ENCODE peak calls at places on chromosomes 11 and 22, in four cellular contexts. Y, O, L and Z are unnamed samples.

GRCh38 chr22:39913886-39914285 is 13.0 kb downstream of the GRAP2 start:
- DNase-seq in Y (no peak), O (no peak), L (no peak), Z (no peak)

GRCh38 chr11:133951484-133952198 is 5.1 kb downstream of the IGSF9B start:
- DNase-seq in Y (no peak), O (peak), L (no peak), Z (no peak)

GRCh38 chr22:24091551-24092420 is 80.7 kb downstream of the CABIN1 start:
- DNase-seq in Y (no peak), O (no peak), L (no peak), Z (no peak)

GRCh38 chr11:34380696-34381095 is 22.9 kb upstream of the ABTB2 start:
- DNase-seq in Y (peak), O (no peak), L (no peak), Z (no peak)

GRCh38 chr22:40196628-40197027 is 18.9 kb downstream of the TNRC6B start:
- DNase-seq in Y (peak), O (peak), L (no peak), Z (no peak)

GRCh38 chr11:84089072-84090057 is 803.2 kb upstream of the CCDC90B start:
- DNase-seq in Y (no peak), O (peak), L (no peak), Z (no peak)

GRCh38 chr11:12868315-12869073 is 140.6 kb upstream of the RASSF10 start:
- DNase-seq in Y (peak), O (peak), L (no peak), Z (no peak)

GRCh38 chr22:41768420-41768819 is 32.1 kb upstream of the CCDC134 start:
- DNase-seq in Y (peak), O (peak), L (no peak), Z (no peak)

GRCh38 chr11:70608568-70609314 is 210.4 kb downstream of the CTTN start:
- DNase-seq in Y (peak), O (peak), L (no peak), Z (no peak)

GRCh38 chr11:115886111-115886733 is 382.0 kb upstream of the CADM1 start:
- DNase-seq in Y (no peak), O (no peak), L (no peak), Z (no peak)

GRCh38 chr11:100619484-100619883 is 67.6 kb upstream of the ARHGAP42 start:
- DNase-seq in Y (peak), O (peak), L (no peak), Z (no peak)

GRCh38 chr11:1908579-1908978 is 10.9 kb upstream of the TNNT3 start:
- DNase-seq in Y (no peak), O (peak), L (no peak), Z (no peak)

GRCh38 chr22:20582171-20582511 is 74.7 kb downstream of the MED15 start:
- DNase-seq in Y (no peak), O (no peak), L (no peak), Z (no peak)

GRCh38 chr11:70931430-70931829 is 320.9 kb downstream of the SHANK2 start:
- DNase-seq in Y (no peak), O (no peak), L (no peak), Z (no peak)

GRCh38 chr22:26942301-26942927 is 285.0 kb downstream of the MIAT start:
- DNase-seq in Y (no peak), O (no peak), L (no peak), Z (no peak)
- TF ChIP-seq CTCF in Y (no peak), O (no peak), L (no peak), Z (no peak)

GRCh38 chr11:8839306-8839956 is 71.6 kb upstream of the AKIP1 start:
- DNase-seq in Y (no peak), O (no peak), L (no peak), Z (no peak)
- TF ChIP-seq CTCF in Y (no peak), O (no peak), L (peak), Z (no peak)

DNA sequence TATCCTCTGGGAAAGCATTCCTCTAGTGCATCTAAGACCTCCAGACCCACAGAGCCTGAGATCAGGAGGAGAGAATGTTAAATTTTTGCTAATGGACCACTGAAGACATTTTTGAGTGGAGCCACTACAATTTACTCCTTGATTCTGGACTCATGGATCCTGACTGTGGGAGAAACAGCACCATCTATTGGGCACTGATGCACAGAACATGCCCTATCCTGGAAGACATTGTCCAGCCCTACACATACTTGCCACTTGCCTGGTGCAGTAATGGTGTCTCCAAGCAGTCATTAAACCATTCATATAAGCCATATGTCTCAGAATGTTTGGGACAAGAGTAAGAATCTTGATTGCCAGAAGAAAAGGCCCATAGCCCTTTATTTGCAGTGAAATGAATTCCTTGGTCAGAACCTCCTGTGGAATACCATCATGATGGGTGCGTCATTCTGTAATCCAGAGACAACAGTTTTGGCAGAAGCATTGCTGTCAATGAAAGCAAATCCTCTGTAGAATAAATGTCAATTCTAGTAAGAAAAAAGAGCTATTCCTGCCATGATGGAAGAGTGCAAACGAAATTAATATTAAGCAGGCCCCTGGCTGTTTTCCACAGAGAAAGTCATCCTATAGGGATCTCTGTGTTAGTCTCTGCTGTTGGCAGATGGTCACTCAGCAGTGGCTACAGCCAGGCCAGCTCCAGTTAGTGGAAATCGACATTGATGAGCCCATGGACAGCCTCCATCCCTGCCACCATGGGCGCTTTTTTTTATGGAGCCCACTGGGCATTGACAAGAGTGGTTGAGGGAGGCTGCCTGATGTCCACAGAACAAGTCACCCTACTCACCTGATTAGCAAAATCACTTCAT is 43.5 kb downstream of the GGTLC2 start:
- DNase-seq in Y (peak), O (peak), L (peak), Z (no peak)
- TF ChIP-seq CTCF in Y (peak), O (peak), L (peak), Z (peak)

GRCh38 chr22:35733742-35734516 is 16.3 kb downstream of the APOL5 start:
- DNase-seq in Y (no peak), O (no peak), L (no peak), Z (no peak)

GRCh38 chr22:35734517-35734827 is 16.8 kb downstream of the APOL5 start:
- DNase-seq in Y (no peak), O (no peak), L (no peak), Z (no peak)

GRCh38 chr22:35735622-35736021 is 17.9 kb downstream of the APOL5 start:
- DNase-seq in Y (no peak), O (no peak), L (no peak), Z (no peak)

GRCh38 chr22:35736701-35737100 is 19.0 kb downstream of the APOL5 start:
- DNase-seq in Y (no peak), O (no peak), L (no peak), Z (no peak)

DNA sequence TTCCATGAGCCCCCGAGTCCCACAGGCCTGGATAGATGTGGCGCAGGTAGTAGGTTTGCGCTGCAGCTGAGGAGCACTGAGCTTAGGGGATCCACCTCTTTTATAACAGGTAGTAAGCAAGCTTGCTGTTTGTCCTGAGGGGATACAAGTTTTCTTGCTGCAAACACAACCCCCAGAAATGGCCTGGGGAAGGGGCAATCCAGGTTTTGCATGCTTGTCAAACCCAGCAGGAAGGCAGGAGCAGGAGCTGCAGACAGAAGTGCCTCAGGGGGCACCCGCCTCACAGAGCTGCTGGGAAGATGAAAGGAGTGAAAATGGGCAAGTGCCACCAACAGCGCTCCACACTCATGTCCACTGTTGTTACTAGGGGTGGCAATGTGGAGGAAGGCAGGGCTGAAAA is 18.5 kb downstream of the APOL5 start:
- DNase-seq in Y (no peak), O (no peak), L (no peak), Z (no peak)
- TF ChIP-seq CTCF in Y (no peak), O (no peak), L (no peak), Z (no peak)

GRCh38 chr11:119752324-119752723 is 23.3 kb upstream of the NECTIN1 start:
- DNase-seq in Y (no peak), O (no peak), L (no peak), Z (no peak)
- TF ChIP-seq CTCF in Y (no peak), O (no peak), L (no peak), Z (no peak)

GRCh38 chr11:11208994-11209393 is 144.1 kb downstream of the CSNK2A3 start:
- DNase-seq in Y (no peak), O (no peak), L (no peak), Z (no peak)

GRCh38 chr11:11206457-11206856 is 146.6 kb downstream of the CSNK2A3 start:
- DNase-seq in Y (no peak), O (no peak), L (no peak), Z (no peak)

GRCh38 chr11:11209967-11210366 is 143.1 kb downstream of the CSNK2A3 start:
- DNase-seq in Y (no peak), O (no peak), L (no peak), Z (no peak)

GRCh38 chr11:11211186-11211585 is 141.9 kb downstream of the CSNK2A3 start:
- DNase-seq in Y (peak), O (no peak), L (no peak), Z (no peak)

DNA sequence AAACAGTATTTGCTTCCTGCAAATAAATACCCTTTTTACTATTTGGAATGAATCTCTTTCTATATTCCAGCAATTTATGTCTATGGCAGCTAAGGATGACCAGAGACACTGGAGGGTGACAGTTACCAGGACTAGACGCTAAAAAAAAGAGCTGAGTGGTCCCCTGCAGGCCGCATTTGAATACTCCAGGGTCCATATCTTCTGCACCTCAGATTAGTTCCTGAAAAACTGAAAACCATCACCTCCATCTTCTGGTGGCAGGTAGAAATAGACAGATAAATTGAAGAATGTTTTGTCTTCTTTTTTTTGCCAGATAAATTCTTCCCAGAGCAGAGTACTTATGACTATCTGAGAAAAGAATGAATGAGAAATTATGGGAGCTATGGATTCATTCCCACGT is 145.6 kb downstream of the CSNK2A3 start:
- DNase-seq in Y (no peak), O (no peak), L (no peak), Z (no peak)
- TF ChIP-seq CTCF in Y (no peak), O (no peak), L (no peak), Z (no peak)

DNA sequence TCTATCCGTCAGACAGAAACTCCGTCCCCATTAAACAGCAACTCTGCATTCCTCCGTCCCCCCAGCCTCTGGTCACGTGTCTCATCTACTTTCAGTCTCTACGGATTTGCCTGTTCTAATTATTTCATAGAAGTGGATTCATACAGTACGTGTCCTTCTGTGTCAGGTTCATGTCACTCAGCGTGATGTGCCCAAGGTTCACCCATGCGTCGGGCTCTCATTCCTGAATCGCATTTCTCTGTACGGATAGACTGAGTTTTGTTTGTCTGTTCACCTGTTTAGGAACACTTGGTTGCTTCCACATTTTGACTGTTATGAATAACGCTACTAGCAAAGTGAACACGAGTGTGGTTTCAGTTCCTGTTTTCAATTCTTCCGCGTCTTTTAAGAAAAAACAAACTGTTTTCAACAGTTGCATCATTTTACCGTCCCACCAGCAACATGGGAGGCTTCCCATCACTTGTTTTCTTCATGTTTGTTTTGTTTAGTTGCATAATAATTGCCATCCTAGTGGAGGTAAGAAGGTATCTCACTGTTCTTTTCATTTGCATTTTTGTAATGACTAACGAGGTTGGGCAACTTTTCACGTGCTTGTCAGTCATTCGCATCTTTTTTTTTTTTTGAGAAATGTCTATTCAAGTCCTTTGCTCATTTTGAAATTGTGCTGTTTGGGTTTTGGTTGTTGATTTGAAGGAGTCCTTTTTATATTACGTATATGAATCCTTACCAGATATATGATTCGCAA is 8.9 kb upstream of the NLRP6 start:
- DNase-seq in Y (peak), O (no peak), L (no peak), Z (peak)
- TF ChIP-seq CTCF in Y (no peak), O (no peak), L (no peak), Z (no peak)

DNA sequence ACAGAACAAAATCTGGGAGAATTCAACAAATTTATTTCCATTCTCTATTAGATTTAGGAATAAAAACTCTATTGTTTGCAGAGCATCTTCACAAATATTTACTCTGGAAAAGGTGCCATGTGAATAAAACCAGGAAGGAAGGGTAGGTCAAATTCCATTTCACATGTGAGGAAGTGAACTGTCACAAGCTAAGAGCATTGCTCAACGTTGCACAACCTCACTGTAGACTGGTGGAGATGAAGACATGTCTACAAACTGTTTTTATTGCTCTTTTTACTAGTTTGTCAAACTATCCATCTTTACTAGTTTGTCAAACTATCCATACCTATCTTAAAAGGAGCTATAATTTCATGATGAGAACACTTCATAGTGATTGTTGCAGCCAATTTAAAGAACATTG is 236.4 kb downstream of the CNTN5 start:
- DNase-seq in Y (peak), O (peak), L (no peak), Z (no peak)
- TF ChIP-seq CTCF in Y (no peak), O (no peak), L (no peak), Z (no peak)